ENCODE peak calls at places on chromosomes 3 and 15, in six cellular contexts. F, O, P, U, E and D are unnamed samples.

GRCh38 chr3:53583161-53583690 is 88.8 kb downstream of the CACNA1D start:
- DNase-seq in F (no peak), O (no peak), P (no peak), U (no peak), E (no peak), D (no peak)

GRCh38 chr15:39299506-39300267 is 281.2 kb upstream of the THBS1 start:
- DNase-seq in F (no peak), O (no peak), P (no peak), U (no peak), E (no peak), D (no peak)

GRCh38 chr3:56005196-56005805 is 463.0 kb downstream of the ERC2 start:
- DNase-seq in F (no peak), O (no peak), P (no peak), U (peak; percentile 21), E (no peak), D (no peak)

GRCh38 chr3:119659584-119660291 is 651 bp downstream of the POPDC2 start:
- DNase-seq in F (no peak), O (no peak), P (no peak), U (no peak), E (no peak), D (no peak)

GRCh38 chr3:114499986-114500385 is 206.2 kb downstream of the TIGIT start:
- DNase-seq in F (no peak), O (no peak), P (no peak), U (no peak), E (no peak), D (no peak)

GRCh38 chr3:25508901-25509300 is 80.8 kb downstream of the RARB start:
- DNase-seq in F (no peak), O (no peak), P (no peak), U (no peak), E (no peak), D (no peak)

GRCh38 chr3:112377418-112378071 is 44.6 kb downstream of the CD200 start:
- DNase-seq in F (no peak), O (no peak), P (no peak), U (peak; percentile 38), E (no peak), D (no peak)

GRCh38 chr15:72474466-72474911 is 359 bp downstream of the ARIH1 start:
- DNase-seq in F (no peak), O (no peak), P (no peak), U (no peak), E (peak; percentile 50), D (peak; percentile 67)

GRCh38 chr3:170813261-170813660 is 56.7 kb downstream of the RPL22L1 start:
- DNase-seq in F (no peak), O (no peak), P (no peak), U (no peak), E (no peak), D (no peak)

GRCh38 chr3:100482181-100482580 is 10.2 kb upstream of the TMEM45A start:
- DNase-seq in F (no peak), O (no peak), P (no peak), U (no peak), E (no peak), D (no peak)

GRCh38 chr3:109943181-109943580 is 605.8 kb upstream of the DPPA4 start:
- DNase-seq in F (no peak), O (no peak), P (no peak), U (no peak), E (no peak), D (no peak)

GRCh38 chr3:24454862-24455261 is 39.8 kb downstream of the THRB start:
- DNase-seq in F (no peak), O (no peak), P (no peak), U (no peak), E (no peak), D (no peak)

GRCh38 chr3:38455639-38456430 is 2.1 kb downstream of the ACVR2B start:
- DNase-seq in F (no peak), O (peak; percentile 26), P (peak; percentile 89), U (peak; percentile 76), E (no peak), D (no peak)

GRCh38 chr15:31499953-31500808 is 173.5 kb downstream of the KLF13 start:
- DNase-seq in F (peak; percentile 23), O (no peak), P (no peak), U (no peak), E (no peak), D (no peak)

GRCh38 chr3:48684480-48685143 is 1.1 kb downstream of the NCKIPSD start:
- DNase-seq in F (no peak), O (no peak), P (no peak), U (peak; percentile 32), E (peak; percentile 44), D (no peak)

GRCh38 chr15:57112178-57112577 is 193.7 kb downstream of the TCF12 start:
- DNase-seq in F (no peak), O (peak; percentile 24), P (no peak), U (peak; percentile 44), E (no peak), D (no peak)

GRCh38 chr3:49611291-49611690 is 57.0 kb downstream of the BSN start:
- DNase-seq in F (no peak), O (no peak), P (peak; percentile 17), U (no peak), E (no peak), D (no peak)

GRCh38 chr3:184631339-184631965 is 69.9 kb downstream of the EPHB3 start:
- DNase-seq in F (no peak), O (no peak), P (no peak), U (no peak), E (no peak), D (no peak)

GRCh38 chr3:114572364-114573062 is 278.7 kb downstream of the TIGIT start:
- DNase-seq in F (no peak), O (no peak), P (no peak), U (no peak), E (no peak), D (no peak)

DNA sequence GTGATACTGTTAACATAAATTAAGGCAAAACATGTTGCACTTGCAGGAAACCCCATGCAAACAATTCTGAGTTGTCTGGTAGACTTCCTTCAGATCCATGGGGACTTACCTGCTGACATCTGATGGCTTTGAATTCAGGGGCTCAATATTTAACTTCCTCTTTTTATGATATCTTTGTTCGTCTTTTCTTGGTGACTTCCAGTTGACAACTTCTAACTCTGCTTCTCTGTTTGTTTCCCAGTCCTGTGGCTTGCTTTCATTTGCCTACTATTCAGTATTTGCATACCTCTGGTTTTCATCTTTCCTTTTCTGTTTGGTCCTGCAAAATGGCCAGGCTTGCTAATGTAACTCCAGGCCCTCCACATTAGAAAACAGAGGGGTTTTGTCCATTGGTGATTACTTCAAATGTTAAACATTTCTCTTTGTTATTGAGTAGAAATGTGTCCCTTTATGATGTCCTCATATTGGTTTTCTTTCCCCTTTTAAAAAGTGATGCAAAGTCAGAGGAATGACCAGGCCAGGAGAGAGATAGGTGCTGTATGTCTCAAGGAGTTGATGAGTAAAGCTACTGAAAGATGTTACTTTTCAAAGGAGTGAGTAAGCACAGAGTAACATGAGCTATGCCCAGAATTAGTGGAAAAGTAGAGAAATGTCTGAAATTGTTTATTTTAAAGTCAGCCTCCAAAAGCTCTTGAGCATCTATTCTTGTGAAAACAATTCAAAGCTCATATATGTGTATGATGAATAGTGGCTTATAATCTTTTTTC is 335.9 kb downstream of the LPP start:
- DNase-seq in F (no peak), O (no peak), P (no peak), U (no peak), E (no peak), D (no peak)
- H3K27ac ChIP-seq in F (no peak overlapping the region), O (no peak overlapping the region), P (no peak overlapping the region), U (no peak overlapping the region), E (no peak overlapping the region), D (peak overlapping the region; percentile 45)

GRCh38 chr3:187999821-188000220 is 154.1 kb upstream of the LPP start:
- DNase-seq in F (no peak), O (no peak), P (no peak), U (peak; percentile 16), E (no peak), D (no peak)
- H3K4me3 ChIP-seq in F (no peak overlapping the region), O (no peak overlapping the region), P (no peak overlapping the region), U (no peak overlapping the region), E (no peak overlapping the region), D (no peak overlapping the region)

DNA sequence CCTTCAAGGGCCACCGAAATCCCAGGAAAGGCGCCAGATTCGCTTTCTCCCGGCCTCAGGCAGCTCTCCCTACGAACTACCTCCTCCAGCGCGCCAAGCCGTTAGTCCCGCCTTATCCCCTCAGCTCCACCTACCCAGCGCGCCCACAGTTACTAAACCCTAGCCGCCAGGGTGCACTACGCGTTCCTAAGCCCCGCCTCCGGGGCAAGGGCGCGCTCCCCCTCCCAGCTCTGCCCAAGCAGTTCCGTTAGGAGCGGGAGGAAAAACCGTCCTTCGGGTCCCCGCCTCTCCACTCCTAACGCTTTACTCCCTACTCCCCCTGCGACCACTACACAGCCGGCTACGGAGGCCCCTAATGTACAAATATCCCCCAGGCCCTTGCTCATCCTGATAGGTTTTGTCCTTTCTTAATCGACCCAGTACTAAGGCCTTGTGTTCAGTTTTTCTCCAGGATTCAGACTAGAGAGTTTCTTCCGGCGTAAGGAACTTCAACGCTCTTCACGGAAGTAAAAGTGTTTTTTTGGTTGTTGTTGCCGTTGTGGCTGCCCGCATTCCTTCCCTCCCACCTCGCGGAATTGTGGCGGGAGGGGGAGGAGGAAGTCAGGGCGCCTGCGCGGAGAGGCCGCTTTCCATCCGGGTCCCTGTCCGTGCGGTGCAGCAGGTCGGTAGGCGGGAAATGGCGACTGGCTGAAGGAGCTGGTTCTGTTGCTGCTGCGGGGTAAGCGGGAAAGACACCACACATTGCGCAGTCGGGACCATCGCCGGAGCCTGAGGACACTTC is at the start of gene CTDSPL2:
- DNase-seq in F (peak; percentile 98), O (peak; percentile 98), P (peak; percentile 99), U (peak; percentile 99), E (peak; percentile 99), D (peak; percentile 98)
- H3K4me1 ChIP-seq in F (peaks cover 3% of the 10 kb centered on the region), O (peaks cover 18% of the 10 kb centered on the region), P (no peaks in the 10 kb centered on the region), U (peaks cover 14% of the 10 kb centered on the region), E (peaks cover 40% of the 10 kb centered on the region), D (peaks cover 42% of the 10 kb centered on the region)

GRCh38 chr3:73580343-73580742 is 44.4 kb downstream of the PDZRN3 start:
- DNase-seq in F (no peak), O (no peak), P (no peak), U (no peak), E (no peak), D (no peak)
- H3K27ac ChIP-seq in F (peak overlapping the region; percentile 68), O (peak overlapping the region; percentile 70), P (no peak overlapping the region), U (no peak overlapping the region), E (no peak overlapping the region), D (no peak overlapping the region)

GRCh38 chr3:196941846-196942225 is 492 bp downstream of the NCBP2 start:
- DNase-seq in F (peak; percentile 49), O (no peak), P (no peak), U (peak; percentile 68), E (peak; percentile 54), D (peak; percentile 72)

GRCh38 chr3:196942915-196943277 is 568 bp upstream of the NCBP2 start:
- DNase-seq in F (no peak), O (peak; percentile 39), P (peak; percentile 60), U (peak; percentile 26), E (no peak), D (no peak)

GRCh38 chr3:196942226-196942914 is at the start of gene NCBP2:
- DNase-seq in F (peak; percentile 99), O (peak; percentile 99), P (peak; percentile 100), U (peak; percentile 99), E (peak; percentile 98), D (peak; percentile 98)

GRCh38 chr3:196936288-196936687 is 6.0 kb downstream of the NCBP2 start:
- DNase-seq in F (no peak), O (no peak), P (no peak), U (no peak), E (no peak), D (no peak)

DNA sequence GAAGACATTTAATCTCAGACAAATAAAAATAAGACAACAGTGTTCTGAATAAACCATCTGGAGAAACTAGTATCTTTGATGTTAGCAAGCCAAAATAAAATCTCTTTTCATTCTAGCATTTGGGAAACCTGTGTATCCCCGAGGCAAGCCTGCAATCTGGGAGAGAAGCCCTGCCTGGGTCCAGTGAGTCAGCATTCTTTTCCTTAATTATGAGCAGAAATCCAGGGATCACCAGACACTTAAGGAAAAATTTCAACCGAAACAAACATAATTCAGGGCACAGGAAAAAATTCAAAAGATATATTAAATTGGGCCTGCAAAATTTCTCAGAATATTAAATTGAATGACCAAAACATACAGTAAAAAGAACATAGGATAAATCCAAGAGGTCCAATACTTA is 4.2 kb downstream of the NCBP2 start:
- DNase-seq in F (no peak), O (no peak), P (no peak), U (no peak), E (no peak), D (no peak)
- H3K4me3 ChIP-seq in F (no peak overlapping the region), O (no peak overlapping the region), P (no peak overlapping the region), U (no peak overlapping the region), E (no peak overlapping the region), D (no peak overlapping the region)